ENCODE peak calls at places on chromosome 15, in nine cellular contexts. R is stomach, Q is suprapubic skin, S is Panc1, D is GM23338, L is upper lobe of left lung, J is transverse colon, E is HepG2, C is GM12878. N is an unnamed sample.

GRCh38 chr15:85579957-85580694 is 199.7 kb downstream of the AKAP13 start:
- DNase-seq in L (peak; percentile 35), C (no peak), R (peak; percentile 60), D (no peak), E (no peak), Q (no peak), J (peak; percentile 64), S (no peak), N (no peak)

GRCh38 chr15:87604857-87605446 is 651.6 kb downstream of the NTRK3 start:
- DNase-seq in C (no peak), E (no peak), D (peak; percentile 71), S (no peak), L (no peak), R (no peak), Q (no peak), J (no peak), N (no peak)

GRCh38 chr15:88072598-88073385 is 183.7 kb downstream of the NTRK3 start:
- DNase-seq in S (no peak), L (no peak), J (no peak), R (no peak), D (peak; percentile 74), E (no peak), Q (no peak), C (no peak), N (no peak)

GRCh38 chr15:101669744-101670143 is 17.6 kb upstream of the TM2D3 start:
- DNase-seq in E (no peak), D (no peak), L (no peak), Q (no peak), R (no peak), C (no peak), S (no peak), J (no peak), N (no peak)

GRCh38 chr15:101675015-101675414 is 22.8 kb upstream of the TM2D3 start:
- DNase-seq in J (no peak), L (no peak), Q (no peak), D (no peak), C (no peak), E (no peak), R (no peak), S (no peak), N (no peak)

GRCh38 chr15:78925076-78925624 is 19.7 kb downstream of the CTSH start:
- DNase-seq in S (no peak), C (no peak), L (no peak), D (no peak), Q (peak; percentile 56), J (no peak), E (no peak), R (no peak), N (no peak)

GRCh38 chr15:67998599-67999122 is 55.5 kb upstream of the PIAS1 start:
- DNase-seq in C (no peak), R (peak; percentile 76), E (no peak), D (no peak), J (peak; percentile 79), S (no peak), Q (no peak), L (no peak), N (no peak)

GRCh38 chr15:39680868-39681267 is 100.0 kb downstream of the THBS1 start:
- DNase-seq in C (no peak), E (no peak), D (no peak), L (no peak), R (no peak), Q (no peak), J (no peak), S (no peak), N (no peak)

GRCh38 chr15:61715082-61715481 is 345.2 kb downstream of the VPS13C start:
- DNase-seq in E (no peak), Q (no peak), L (peak; percentile 31), D (no peak), J (no peak), R (peak; percentile 42), S (no peak), C (no peak), N (no peak)

GRCh38 chr15:80502782-80503181 is 98.6 kb downstream of the ARNT2 start:
- DNase-seq in E (no peak), C (no peak), L (no peak), Q (no peak), S (no peak), R (no peak), J (no peak), D (no peak), N (no peak)

GRCh38 chr15:48989175-48989574 is 25.5 kb upstream of the SHC4 start:
- DNase-seq in S (no peak), E (no peak), J (no peak), R (no peak), Q (no peak), D (no peak), C (no peak), L (no peak), N (no peak)

GRCh38 chr15:92903588-92903955 is 3.4 kb downstream of the CHD2 start:
- DNase-seq in S (no peak), L (no peak), Q (no peak), D (no peak), E (no peak), R (no peak), J (no peak), C (no peak), N (no peak)

GRCh38 chr15:98713585-98714001 is 65.3 kb downstream of the IGF1R start:
- DNase-seq in C (peak; percentile 37), J (peak; percentile 41), D (peak; percentile 34), L (peak; percentile 30), R (peak; percentile 53), E (no peak), S (no peak), Q (no peak), N (no peak)

GRCh38 chr15:66787472-66787871 is 85.4 kb downstream of the SMAD6 start:
- DNase-seq in J (no peak), D (no peak), C (no peak), Q (peak; percentile 26), S (no peak), L (no peak), E (no peak), R (no peak), N (no peak)

GRCh38 chr15:62452016-62452415 is 286.9 kb upstream of the C2CD4B start:
- DNase-seq in C (no peak), L (no peak), R (no peak), J (no peak), S (no peak), D (peak; percentile 69), Q (no peak), E (no peak), N (no peak)

GRCh38 chr15:98382139-98382538 is 266.2 kb upstream of the IGF1R start:
- DNase-seq in E (no peak), S (no peak), C (no peak), D (peak; percentile 75), R (no peak), J (no peak), Q (no peak), L (no peak), N (no peak)

GRCh38 chr15:21269121-21269520 is 171.2 kb downstream of the POTEB3 start:
- DNase-seq in E (no peak), R (no peak), Q (no peak), S (no peak), D (no peak), L (no peak), C (no peak), J (no peak), N (no peak)

GRCh38 chr15:70761046-70761445 is 2.3 kb downstream of the UACA start:
- DNase-seq in J (no peak), L (no peak), Q (no peak), R (no peak), E (no peak), D (no peak), C (no peak), S (no peak), N (no peak)

GRCh38 chr15:34275154-34275553 is 50.3 kb downstream of the EMC4 start:
- DNase-seq in S (no peak), Q (no peak), R (no peak), J (no peak), D (no peak), L (no peak), C (no peak), E (no peak), N (no peak)

GRCh38 chr15:86316216-86316615 is 236.5 kb downstream of the AGBL1 start:
- DNase-seq in Q (no peak), L (no peak), E (no peak), R (no peak), J (no peak), C (no peak), D (no peak), S (no peak), N (no peak)

GRCh38 chr15:37059051-37059450 is 41.3 kb downstream of the MEIS2 start:
- DNase-seq in D (no peak), J (no peak), R (no peak), S (no peak), L (no peak), C (no peak), E (no peak), Q (no peak), N (no peak)

GRCh38 chr15:65904301-65904700 is 35.0 kb downstream of the RAB11A start:
- DNase-seq in R (no peak), S (no peak), C (no peak), E (no peak), L (no peak), J (no peak), D (no peak), Q (no peak), N (no peak)

GRCh38 chr15:83210619-83211018 is 3.0 kb upstream of the HDGFL3 start:
- DNase-seq in L (no peak), Q (no peak), C (no peak), R (no peak), D (no peak), S (no peak), J (no peak), E (no peak), N (no peak)

GRCh38 chr15:51622269-51623180 is at the start of gene DMXL2:
- DNase-seq in C (no peak), E (peak; percentile 67), L (peak; percentile 84), R (peak; percentile 83), Q (peak; percentile 85), S (no peak), J (peak; percentile 82), D (peak; percentile 95), N (peak; percentile 79)
- TF ChIP-seq POLR2AphosphoS5 in C (no peak), E (peak; percentile 48), L (peak; percentile 26), R (peak; percentile 78), Q (no peak), S (no peak), J (peak; percentile 58), D (peak; percentile 55), N (no peak)

GRCh38 chr15:58002338-58003126 is 63.0 kb downstream of the ALDH1A2 start:
- DNase-seq in L (no peak), R (no peak), Q (no peak), S (no peak), E (no peak), J (no peak), C (no peak), D (no peak), N (no peak)
- H3K4me3 ChIP-seq in L (no peak overlapping the region), R (no peak overlapping the region), Q (no peak overlapping the region), S (no peak overlapping the region), E (no peak overlapping the region), J (no peak overlapping the region), C (no peak overlapping the region), D (no peak overlapping the region), N (no peak overlapping the region)

GRCh38 chr15:89812126-89812846 is 2.4 kb downstream of the ANPEP start:
- DNase-seq in D (no peak), E (peak; percentile 56), Q (peak; percentile 88), J (peak; percentile 88), C (no peak), L (peak; percentile 82), S (no peak), R (peak; percentile 74), N (peak; percentile 79)
- TF ChIP-seq POLR2AphosphoS5 in D (no peak), E (peak; percentile 42), Q (peak; percentile 91), J (peak; percentile 59), C (no peak), L (no peak), S (no peak), R (no peak), N (no peak)

GRCh38 chr15:63597033-63597790 is at the start of gene FBXL22:
- DNase-seq in L (peak; percentile 66), Q (no peak), C (no peak), D (peak; percentile 24), E (no peak), R (no peak), S (no peak), J (peak; percentile 34), N (no peak)
- H3K4me3 ChIP-seq in L (no peak within 1 kb of the TSS), Q (no peak within 1 kb of the TSS), C (no peak within 1 kb of the TSS), D (no peak within 1 kb of the TSS), E (no peak within 1 kb of the TSS), R (peak within 1 kb of the TSS; percentile 83), S (no peak within 1 kb of the TSS), J (no peak within 1 kb of the TSS), N (no peak within 1 kb of the TSS)

N was measured in HL-60.